ENCODE peak calls at places on chromosomes 16 and 17, in eight cellular contexts. O is GM13976, E is foreskin fibroblast, J is neural crest cell, Q is mesothelial cell of epicardium, B is progenitor cell of endocrine pancreas, T is uterus, H is mammary epithelial cell. L is an unnamed sample.

GRCh38 chr17:21539146-21539545 is 153.2 kb upstream of the KCNJ18 start:
- DNase-seq in O (no peak), E (peak; percentile 25), J (no peak), Q (no peak), B (no peak), T (no peak), H (peak; percentile 62), L (no peak)

GRCh38 chr17:6415616-6416015 is 19.3 kb downstream of the AIPL1 start:
- DNase-seq in O (no peak), E (no peak), J (no peak), Q (no peak), B (no peak), T (no peak), H (no peak), L (no peak)

GRCh38 chr17:65438708-65439294 is 122.6 kb downstream of the AXIN2 start:
- DNase-seq in O (no peak), E (peak; percentile 37), J (no peak), Q (no peak), B (no peak), T (no peak), H (no peak), L (no peak)

GRCh38 chr16:75341934-75342811 is 90.7 kb upstream of the BCAR1 start:
- DNase-seq in O (no peak), E (peak; percentile 73), J (no peak), Q (no peak), B (no peak), T (peak; percentile 52), H (peak; percentile 75), L (no peak)

GRCh38 chr17:82915697-82916027 is 75.8 kb upstream of the ZNF750 start:
- DNase-seq in O (no peak), E (no peak), J (no peak), Q (no peak), B (no peak), T (no peak), H (no peak), L (no peak)

GRCh38 chr16:81545470-81546175 is 101.0 kb downstream of the CMIP start:
- DNase-seq in O (no peak), E (no peak), J (no peak), Q (no peak), B (no peak), T (no peak), H (peak; percentile 58), L (no peak)

GRCh38 chr17:29642171-29642611 is 19.5 kb upstream of the CORO6 start:
- DNase-seq in O (no peak), E (no peak), J (no peak), Q (no peak), B (no peak), T (no peak), H (no peak), L (no peak)

GRCh38 chr17:29048440-29049360 is 5.8 kb downstream of the PIPOX start:
- DNase-seq in O (no peak), E (no peak), J (peak; percentile 55), Q (no peak), B (no peak), T (no peak), H (no peak), L (no peak)

GRCh38 chr17:77872714-77873517 is 85.6 kb upstream of the TNRC6C start:
- DNase-seq in O (no peak), E (no peak), J (no peak), Q (no peak), B (no peak), T (no peak), H (no peak), L (no peak)

GRCh38 chr16:74830646-74831045 is 56.0 kb upstream of the FA2H start:
- DNase-seq in O (no peak), E (no peak), J (no peak), Q (no peak), B (no peak), T (no peak), H (peak; percentile 9), L (no peak)

GRCh38 chr17:1718362-1719165 is 5.9 kb upstream of the WDR81 start:
- DNase-seq in O (no peak), E (no peak), J (no peak), Q (no peak), B (no peak), T (peak; percentile 32), H (no peak), L (no peak)

GRCh38 chr16:78593352-78593751 is 493.9 kb downstream of the WWOX start:
- DNase-seq in O (no peak), E (no peak), J (no peak), Q (no peak), B (no peak), T (no peak), H (no peak), L (no peak)

GRCh38 chr17:55264273-55264639 is 504 bp upstream of the HLF start:
- DNase-seq in O (no peak), E (no peak), J (no peak), Q (no peak), B (no peak), T (no peak), H (no peak), L (no peak)

GRCh38 chr17:63387941-63388340 is 58.2 kb downstream of the CYB561 start:
- DNase-seq in O (no peak), E (no peak), J (no peak), Q (no peak), B (no peak), T (no peak), H (no peak), L (no peak)

GRCh38 chr16:2999929-3000328 is 12.8 kb upstream of the CLDN9 start:
- DNase-seq in O (no peak), E (no peak), J (no peak), Q (no peak), B (no peak), T (no peak), H (no peak), L (no peak)

GRCh38 chr17:3385869-3386816 is at the start of gene OR3A2:
- DNase-seq in O (peak; percentile 61), E (peak; percentile 1), J (no peak), Q (no peak), B (no peak), T (no peak), H (no peak), L (no peak)

GRCh38 chr17:11467639-11468038 is 130.6 kb upstream of the DNAH9 start:
- DNase-seq in O (no peak), E (no peak), J (no peak), Q (no peak), B (no peak), T (no peak), H (no peak), L (no peak)

GRCh38 chr17:40582328-40582901 is 17.1 kb upstream of the CCR7 start:
- DNase-seq in O (peak; percentile 49), E (no peak), J (no peak), Q (no peak), B (no peak), T (peak; percentile 64), H (peak; percentile 81), L (peak; percentile 65)

GRCh38 chr17:50365649-50366393 is 7.2 kb downstream of the MRPL27 start:
- DNase-seq in O (no peak), E (no peak), J (no peak), Q (no peak), B (no peak), T (no peak), H (no peak), L (no peak)

GRCh38 chr16:28090646-28091377 is 27.3 kb upstream of the GSG1L start:
- DNase-seq in O (no peak), E (peak; percentile 58), J (no peak), Q (no peak), B (no peak), T (no peak), H (no peak), L (peak; percentile 38)

GRCh38 chr17:39304188-39304587 is 78.4 kb upstream of the STAC2 start:
- DNase-seq in O (no peak), E (no peak), J (no peak), Q (no peak), B (no peak), T (no peak), H (no peak), L (no peak)

GRCh38 chr17:37220609-37220953 is 155.2 kb upstream of the C17orf78 start:
- DNase-seq in O (peak; percentile 24), E (peak; percentile 66), J (no peak), Q (no peak), B (no peak), T (no peak), H (no peak), L (peak; percentile 34)

GRCh38 chr16:31451681-31452351 is 7.5 kb upstream of the ARMC5 start:
- DNase-seq in O (no peak), E (peak; percentile 90), J (no peak), Q (peak; percentile 62), B (no peak), T (no peak), H (peak; percentile 69), L (peak; percentile 59)

GRCh38 chr16:82801361-82801760 is 174.6 kb downstream of the CDH13 start:
- DNase-seq in O (no peak), E (peak; percentile 25), J (no peak), Q (no peak), B (no peak), T (no peak), H (peak; percentile 32), L (no peak)

GRCh38 chr17:1617620-1618174 is 10.9 kb downstream of the SLC43A2 start:
- DNase-seq in O (no peak), E (peak; percentile 57), J (no peak), Q (no peak), B (no peak), T (peak; percentile 40), H (no peak), L (no peak)

DNA sequence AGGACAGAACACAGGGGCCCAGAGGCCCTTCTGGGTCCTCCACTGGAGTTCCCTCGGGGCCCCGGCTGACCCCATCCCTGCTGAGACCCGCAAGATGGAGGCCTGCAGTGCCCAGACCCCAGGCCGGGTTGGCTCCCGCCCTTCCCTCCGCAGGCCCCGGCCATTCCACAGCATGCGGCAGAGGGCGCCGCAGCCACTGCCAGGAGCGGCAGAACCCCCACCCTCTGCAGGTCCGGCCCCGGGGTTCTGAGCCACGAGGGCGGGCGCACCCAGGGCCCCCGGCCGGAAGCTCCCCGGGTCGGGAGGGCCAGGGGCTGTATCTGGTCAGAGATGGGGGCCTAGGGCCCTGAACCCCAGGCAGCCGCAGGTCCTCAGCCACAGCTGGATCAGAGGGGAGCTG is 2.4 kb upstream of the PERCC1 start:
- DNase-seq in O (peak; percentile 84), E (peak; percentile 42), J (no peak), Q (no peak), B (no peak), T (no peak), H (no peak), L (peak; percentile 67)
- TF ChIP-seq CTCF in O (peak; percentile 74), E (peak; percentile 31), J (no peak), Q (no peak), B (no peak), T (no peak), H (peak; percentile 81), L (no peak)

GRCh38 chr17:32802306-32802705 is 74.6 kb downstream of the MYO1D start:
- DNase-seq in O (no peak), E (no peak), J (no peak), Q (no peak), B (no peak), T (no peak), H (no peak), L (no peak)
- TF ChIP-seq CTCF in O (no peak), E (no peak), J (no peak), Q (no peak), B (no peak), T (no peak), H (no peak), L (no peak)

GRCh38 chr17:8189711-8190477 is at the start of gene BORCS6:
- DNase-seq in O (peak; percentile 90), E (peak; percentile 99), J (peak; percentile 84), Q (peak; percentile 87), B (peak; percentile 84), T (peak; percentile 98), H (peak; percentile 97), L (peak; percentile 86)
- TF ChIP-seq CTCF in O (no peak), E (no peak), J (no peak), Q (no peak), B (peak; percentile 23), T (peak; percentile 22), H (peak; percentile 9), L (no peak)

GRCh38 chr17:48134912-48135480 is 27.4 kb downstream of the SNX11 start:
- DNase-seq in O (peak; percentile 39), E (no peak), J (no peak), Q (no peak), B (no peak), T (no peak), H (no peak), L (no peak)
- TF ChIP-seq CTCF in O (peak; percentile 44), E (no peak), J (peak; percentile 26), Q (no peak), B (peak; percentile 10), T (no peak), H (peak; percentile 18), L (no peak)

L was measured in endothelial cell.